ENCODE peak calls at places on chromosomes 13 and 19, in four cellular contexts. A is CD4-positive, alpha-beta T cell; C is GM23338; Q is glutamatergic neuron. O is an unnamed sample.

GRCh38 chr19:5578094-5578846 is 10.5 kb upstream of the TINCR start:
- DNase-seq in Q (peak), C (peak), A (peak), O (peak)

GRCh38 chr13:99151516-99151915 is 49.1 kb upstream of the UBAC2 start:
- DNase-seq in C (no peak), Q (no peak), A (no peak), O (peak)

GRCh38 chr19:40394816-40395210 is 4.8 kb upstream of the HIPK4 start:
- DNase-seq in A (no peak), Q (no peak), C (no peak), O (no peak)

GRCh38 chr13:69324109-69324886 is 783.3 kb upstream of the ATXN8OS start:
- DNase-seq in C (peak), Q (no peak), A (no peak), O (peak)

GRCh38 chr13:111474136-111475002 is 153.9 kb downstream of the TEX29 start:
- DNase-seq in C (peak), Q (no peak), A (no peak), O (peak)

GRCh38 chr13:37001921-37002250 is 1.3 kb downstream of the EXOSC8 start:
- DNase-seq in Q (no peak), A (no peak), C (no peak), O (no peak)

GRCh38 chr13:76387561-76387960 is 498.6 kb downstream of the KCTD12 start:
- DNase-seq in C (no peak), Q (no peak), A (no peak), O (no peak)

GRCh38 chr13:33490461-33491327 is 205.1 kb upstream of the STARD13 start:
- DNase-seq in Q (peak), A (no peak), C (peak), O (no peak)

GRCh38 chr13:83831796-83832195 is 50.5 kb downstream of the SLITRK1 start:
- DNase-seq in C (no peak), A (no peak), Q (no peak), O (no peak)

GRCh38 chr13:48653074-48654054 is at the start of gene CYSLTR2:
- DNase-seq in A (no peak), C (peak), Q (no peak), O (no peak)

GRCh38 chr13:51674276-51674675 is 90.0 kb downstream of the WDFY2 start:
- DNase-seq in Q (no peak), A (no peak), C (peak), O (no peak)

GRCh38 chr13:37709318-37709717 is 110.8 kb upstream of the POSTN start:
- DNase-seq in C (no peak), A (no peak), Q (no peak), O (no peak)

GRCh38 chr13:104580931-104581330 is 1514.7 kb upstream of the SLC10A2 start:
- DNase-seq in Q (no peak), C (no peak), A (no peak), O (no peak)

GRCh38 chr19:1411255-1412191 is 4.1 kb downstream of the DAZAP1 start:
- DNase-seq in Q (peak), C (no peak), A (no peak), O (no peak)

GRCh38 chr19:34241513-34242337 is 12.6 kb upstream of the GARRE1 start:
- DNase-seq in A (no peak), Q (peak), C (peak), O (no peak)

GRCh38 chr13:87656311-87656710 is 14.9 kb upstream of the SLITRK5 start:
- DNase-seq in Q (no peak), C (no peak), A (no peak), O (peak)

GRCh38 chr13:38685974-38686571 is 804 bp upstream of the FREM2 start:
- DNase-seq in A (no peak), C (peak), Q (no peak), O (peak)

GRCh38 chr19:10074153-10074552 is 12.0 kb upstream of the SHFL start:
- DNase-seq in A (no peak), C (peak), Q (no peak), O (peak)

GRCh38 chr19:43675906-43676305 is 5.9 kb upstream of the PLAUR start:
- DNase-seq in C (no peak), Q (no peak), A (no peak), O (no peak)

GRCh38 chr19:19463348-19464117 is 51.8 kb downstream of the TSSK6 start:
- DNase-seq in C (no peak), Q (no peak), A (no peak), O (no peak)

GRCh38 chr19:58334691-58335249 is 8.0 kb downstream of the ZSCAN22 start:
- DNase-seq in C (no peak), A (no peak), Q (no peak), O (no peak)

GRCh38 chr13:29546662-29547061 is 48.8 kb downstream of the SLC7A1 start:
- DNase-seq in Q (no peak), A (no peak), C (no peak), O (no peak)

GRCh38 chr19:12784871-12785430 is 6.3 kb upstream of the JUNB start:
- DNase-seq in Q (no peak), A (no peak), C (no peak), O (no peak)

GRCh38 chr13:109610517-109610916 is 175.9 kb downstream of the IRS2 start:
- DNase-seq in A (peak), C (peak), Q (no peak), O (peak)

GRCh38 chr13:94641432-94641941 is 39.8 kb downstream of the GPR180 start:
- DNase-seq in C (peak), A (no peak), Q (no peak), O (peak)

GRCh38 chr19:11390933-11391680 is 7.0 kb upstream of the EPOR start:
- DNase-seq in C (peak), A (no peak), Q (no peak), O (no peak)

GRCh38 chr13:113390874-113391497 is 27.1 kb upstream of the GRTP1 start:
- DNase-seq in C (peak), A (no peak), Q (no peak), O (no peak)

GRCh38 chr13:113398963-113399754 is 35.2 kb upstream of the GRTP1 start:
- DNase-seq in A (no peak), C (no peak), Q (no peak), O (no peak)

GRCh38 chr13:113397606-113398425 is 33.9 kb upstream of the GRTP1 start:
- DNase-seq in A (no peak), C (no peak), Q (no peak), O (no peak)

GRCh38 chr13:113393226-113393571 is 29.3 kb upstream of the GRTP1 start:
- DNase-seq in C (no peak), Q (no peak), A (no peak), O (no peak)

DNA sequence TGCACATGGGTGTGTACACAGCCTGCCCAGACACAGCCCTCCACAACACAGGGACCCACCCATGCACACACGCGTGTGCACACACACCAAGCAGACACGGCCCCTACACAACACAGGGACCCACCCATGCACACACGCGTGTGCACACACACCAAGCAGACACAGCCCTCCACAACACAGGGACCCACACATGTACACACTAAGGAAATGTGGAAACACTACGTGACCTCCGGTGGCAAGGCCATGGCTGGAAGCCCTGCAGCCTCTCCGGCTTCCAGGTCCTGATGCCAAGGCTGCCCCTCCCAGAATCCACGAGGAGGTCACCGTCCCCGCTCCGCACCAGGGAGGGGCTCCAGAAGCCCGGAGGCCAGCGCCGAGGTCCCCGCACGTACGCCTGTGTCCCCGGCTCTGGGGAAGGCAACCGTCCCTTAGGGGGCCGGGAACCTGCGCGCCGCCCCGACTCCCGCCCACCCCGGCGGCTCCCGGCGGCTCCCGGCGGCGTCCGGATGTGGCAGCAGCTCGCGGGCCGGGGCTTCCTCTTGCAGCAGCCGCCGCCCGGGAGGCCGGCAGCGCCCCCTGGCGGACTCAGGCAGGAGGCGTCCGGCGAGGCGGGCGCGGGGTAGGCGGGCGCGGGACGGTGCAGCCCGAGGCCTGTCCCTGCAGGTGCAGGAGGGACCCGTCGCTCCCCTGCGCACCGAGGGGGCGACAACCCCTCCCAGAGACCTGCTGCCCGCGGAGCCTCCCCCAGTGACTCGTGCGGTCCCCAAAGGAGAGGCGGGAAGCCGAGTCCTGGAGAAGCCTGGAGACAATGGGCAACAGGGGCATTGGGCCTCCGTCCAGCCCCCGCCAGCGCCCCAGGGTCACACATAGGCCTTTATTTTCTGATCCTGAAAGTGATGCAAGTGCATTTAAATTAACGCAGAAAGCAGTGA is 29.9 kb upstream of the GRTP1 start:
- DNase-seq in Q (peak), A (peak), C (peak), O (peak)
- TF ChIP-seq CTCF in Q (peak), A (peak), C (peak), O (peak)

GRCh38 chr19:32101206-32101605 is 244.2 kb upstream of the ZNF507 start:
- DNase-seq in C (no peak), Q (no peak), A (no peak), O (no peak)

GRCh38 chr19:32098953-32099352 is 246.5 kb upstream of the ZNF507 start:
- DNase-seq in C (peak), Q (no peak), A (no peak), O (no peak)

GRCh38 chr19:32104465-32105235 is 240.8 kb upstream of the ZNF507 start:
- DNase-seq in Q (no peak), A (no peak), C (peak), O (peak)
- TF ChIP-seq CTCF in Q (no peak), A (no peak), C (no peak), O (no peak)

GRCh38 chr19:39304185-39304513 is 7.9 kb downstream of the IFNL1 start:
- DNase-seq in C (no peak), A (no peak), Q (no peak), O (no peak)
- TF ChIP-seq CTCF in C (no peak), A (no peak), Q (no peak), O (no peak)

GRCh38 chr19:50333737-50334617 is 4.8 kb upstream of the KCNC3 start:
- DNase-seq in A (peak), Q (peak), C (peak), O (no peak)
- TF ChIP-seq CTCF in A (peak), Q (no peak), C (no peak), O (no peak)

DNA sequence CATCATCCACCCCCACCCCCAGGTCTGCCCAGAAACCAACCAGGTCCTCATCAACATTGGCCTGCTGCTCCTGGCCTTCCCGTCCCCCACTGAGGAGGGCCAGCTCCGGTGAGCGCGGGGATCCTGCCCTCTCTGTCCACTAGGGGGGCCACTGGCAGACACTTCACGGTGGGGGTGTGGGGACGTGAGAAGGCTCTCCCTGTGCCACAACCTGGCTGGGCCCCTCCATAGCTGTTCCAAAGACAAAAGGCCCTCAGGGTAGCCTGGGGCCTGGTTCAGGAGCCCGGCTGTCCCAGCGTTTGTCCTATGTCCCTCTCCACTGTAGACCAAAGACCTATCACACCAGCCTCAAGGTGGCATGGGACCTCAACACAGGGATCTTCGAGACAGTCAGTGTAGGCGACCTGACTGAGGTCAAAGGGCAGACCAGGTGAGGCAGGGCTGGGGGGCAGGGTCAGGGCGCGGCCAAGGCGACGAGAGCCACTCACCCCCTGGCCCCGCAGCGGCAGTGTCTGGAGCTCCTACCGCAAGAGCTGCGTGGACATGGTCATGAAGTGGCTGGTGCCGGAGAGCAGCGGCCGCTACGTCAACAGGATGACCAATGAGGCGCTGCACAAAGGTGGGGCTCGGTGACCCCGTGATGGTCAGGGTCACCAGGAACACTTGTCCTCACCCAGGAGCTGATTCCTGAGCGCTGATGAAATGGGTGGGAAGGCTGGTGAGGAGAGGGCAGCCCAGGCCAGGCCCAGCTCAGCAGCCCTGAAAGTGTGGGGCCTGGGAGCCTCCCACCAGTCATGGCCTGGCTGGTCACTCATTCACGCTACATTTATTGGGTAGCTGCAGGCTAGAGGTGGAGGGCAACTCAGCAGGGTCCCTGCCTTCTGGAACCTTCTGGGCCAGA is 7.9 kb downstream of the DCAF15 start:
- DNase-seq in A (peak), C (peak), Q (no peak), O (no peak)
- TF ChIP-seq CTCF in A (peak), C (peak), Q (no peak), O (peak)